ENCODE peak calls at places on chromosomes 1 and 21, in four cellular contexts. S, O, H and L are unnamed samples.
A peak's percentile ranks its signal among the peaks of the same experiment; 100 is the strongest.

GRCh38 chr1:240998441-240999015 is 358.5 kb downstream of the RGS7 start:
- DNase-seq in S (peak; percentile 9), O (no peak), H (no peak), L (no peak)

GRCh38 chr1:16226495-16227179 is 10.3 kb downstream of the CPLANE2 start:
- DNase-seq in S (no peak), O (no peak), H (no peak), L (no peak)

GRCh38 chr1:3924871-3925655 is 25.0 kb upstream of the C1orf174 start:
- DNase-seq in S (no peak), O (peak; percentile 19), H (peak; percentile 56), L (peak; percentile 30)

GRCh38 chr21:28615276-28615675 is 377.4 kb downstream of the LTN1 start:
- DNase-seq in S (no peak), O (peak; percentile 68), H (peak; percentile 8), L (no peak)

GRCh38 chr1:193434319-193434718 is 247.9 kb upstream of the B3GALT2 start:
- DNase-seq in S (no peak), O (no peak), H (no peak), L (peak; percentile 18)

GRCh38 chr1:165306543-165307434 is 49.7 kb downstream of the LMX1A start:
- DNase-seq in S (no peak), O (no peak), H (no peak), L (no peak)

GRCh38 chr1:19013826-19014548 is 57.5 kb upstream of the IFFO2 start:
- DNase-seq in S (peak; percentile 86), O (no peak), H (no peak), L (no peak)

GRCh38 chr1:36142121-36142520 is 7.2 kb downstream of the TRAPPC3 start:
- DNase-seq in S (no peak), O (no peak), H (no peak), L (no peak)

GRCh38 chr1:43549921-43550597 is 19.4 kb downstream of the PTPRF start:
- DNase-seq in S (no peak), O (no peak), H (peak; percentile 90), L (peak; percentile 99)

GRCh38 chr21:41970751-41971653 is 17.2 kb upstream of the C2CD2 start:
- DNase-seq in S (no peak), O (no peak), H (no peak), L (no peak)

GRCh38 chr1:23019851-23020625 is 770 bp downstream of the KDM1A start:
- DNase-seq in S (peak; percentile 44), O (peak; percentile 49), H (peak; percentile 45), L (peak; percentile 47)

GRCh38 chr1:62299426-62300200 is 19.6 kb downstream of the KANK4 start:
- DNase-seq in S (peak; percentile 69), O (no peak), H (peak; percentile 47), L (no peak)

GRCh38 chr1:156571261-156571958 is 955 bp downstream of the IQGAP3 start:
- DNase-seq in S (no peak), O (peak; percentile 94), H (peak; percentile 77), L (peak; percentile 89)

GRCh38 chr1:211344335-211344664 is 17.7 kb downstream of the TRAF5 start:
- DNase-seq in S (no peak), O (no peak), H (no peak), L (no peak)

GRCh38 chr1:202586018-202586821 is 124.0 kb downstream of the SYT2 start:
- DNase-seq in S (peak; percentile 50), O (peak; percentile 66), H (peak; percentile 15), L (peak; percentile 49)

GRCh38 chr1:209323743-209324142 is 259.8 kb upstream of the CAMK1G start:
- DNase-seq in S (no peak), O (peak; percentile 25), H (peak; percentile 80), L (peak; percentile 89)

GRCh38 chr1:175267716-175268416 is 75.3 kb upstream of the KIAA0040 start:
- DNase-seq in S (no peak), O (peak; percentile 91), H (peak; percentile 11), L (no peak)

GRCh38 chr1:190179817-190180216 is 297.8 kb downstream of the BRINP3 start:
- DNase-seq in S (peak; percentile 29), O (no peak), H (peak; percentile 81), L (peak; percentile 32)

GRCh38 chr1:26627959-26628358 is 67.9 kb upstream of the ARID1A start:
- DNase-seq in S (no peak), O (no peak), H (no peak), L (no peak)

GRCh38 chr1:3244025-3244424 is 175.0 kb downstream of the PRDM16 start:
- DNase-seq in S (no peak), O (no peak), H (no peak), L (no peak)

GRCh38 chr21:36048357-36048756 is 12.0 kb downstream of the SETD4 start:
- DNase-seq in S (no peak), O (no peak), H (no peak), L (no peak)

GRCh38 chr1:81430955-81431646 is 369.6 kb upstream of the ADGRL2 start:
- DNase-seq in S (no peak), O (no peak), H (no peak), L (no peak)

GRCh38 chr1:98452162-98452561 is 209.4 kb upstream of the SNX7 start:
- DNase-seq in S (no peak), O (no peak), H (no peak), L (no peak)

GRCh38 chr1:53107570-53108322 is 34.7 kb downstream of the SLC1A7 start:
- DNase-seq in S (peak; percentile 90), O (peak; percentile 67), H (peak; percentile 97), L (no peak)

GRCh38 chr1:198517623-198518022 is 22.9 kb downstream of the ATP6V1G3 start:
- DNase-seq in S (no peak), O (no peak), H (no peak), L (no peak)

GRCh38 chr1:14780271-14780670 is 181.8 kb downstream of the KAZN start:
- DNase-seq in S (no peak), O (peak; percentile 40), H (no peak), L (peak; percentile 18)

GRCh38 chr21:44666401-44667320 is at the start of gene KRTAP12-2:
- DNase-seq in S (no peak), O (no peak), H (peak; percentile 61), L (peak; percentile 3)

GRCh38 chr1:32924881-32925344 is 23.7 kb upstream of the TMEM54 start:
- DNase-seq in S (peak; percentile 24), O (no peak), H (no peak), L (no peak)

GRCh38 chr1:32928285-32928684 is 27.1 kb upstream of the TMEM54 start:
- DNase-seq in S (no peak), O (no peak), H (no peak), L (no peak)

GRCh38 chr1:32927441-32927840 is 26.3 kb upstream of the TMEM54 start:
- DNase-seq in S (no peak), O (no peak), H (no peak), L (no peak)

GRCh38 chr1:32926562-32926961 is 25.4 kb upstream of the TMEM54 start:
- DNase-seq in S (no peak), O (no peak), H (no peak), L (no peak)

GRCh38 chr1:32925360-32926142 is 24.4 kb upstream of the TMEM54 start:
- DNase-seq in S (peak; percentile 56), O (no peak), H (no peak), L (peak; percentile 48)
- TF ChIP-seq CTCF in S (peak; percentile 57), O (no peak), H (no peak), L (no peak)

GRCh38 chr1:6243993-6244392 is at the start of gene HES3:
- DNase-seq in S (no peak), O (no peak), H (no peak), L (no peak)
- H3K4me3 ChIP-seq in S (no peak within 1 kb of the TSS), O (no peak within 1 kb of the TSS), H (no peak within 1 kb of the TSS), L (no peak within 1 kb of the TSS)

GRCh38 chr1:186240436-186240835 is 134.6 kb downstream of the TPR start:
- DNase-seq in S (no peak), O (no peak), H (no peak), L (peak; percentile 51)

GRCh38 chr1:186239211-186239610 is 135.8 kb downstream of the TPR start:
- DNase-seq in S (no peak), O (peak; percentile 55), H (no peak), L (no peak)

GRCh38 chr1:186250529-186250928 is 124.5 kb downstream of the TPR start:
- DNase-seq in S (no peak), O (no peak), H (no peak), L (no peak)

GRCh38 chr1:186244825-186245224 is 130.2 kb downstream of the TPR start:
- DNase-seq in S (peak; percentile 5), O (no peak), H (peak; percentile 9), L (peak; percentile 19)
- TF ChIP-seq CTCF in S (peak; percentile 66), O (peak; percentile 24), H (no peak), L (peak; percentile 46)

DNA sequence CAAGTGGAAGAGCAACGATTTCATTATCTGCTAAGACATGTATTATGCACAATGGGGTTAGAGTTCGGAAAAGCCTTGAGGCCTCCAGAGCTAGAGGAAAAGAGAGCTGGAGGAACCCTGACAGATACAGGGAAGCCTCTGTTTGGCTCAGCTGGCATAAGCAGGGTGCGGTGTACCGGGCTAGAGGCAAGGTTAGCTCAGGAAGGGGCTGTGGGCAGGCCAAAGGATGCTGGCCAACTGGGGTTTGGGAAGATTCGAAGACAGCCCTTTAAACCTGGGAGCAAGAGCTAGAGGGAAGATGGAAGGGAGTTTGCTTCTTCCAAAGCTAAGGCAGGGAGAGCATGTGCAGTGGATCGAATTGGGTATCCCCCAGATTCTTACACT is 107.6 kb upstream of the TLR5 start:
- DNase-seq in S (no peak), O (no peak), H (no peak), L (no peak)
- H3K4me3 ChIP-seq in S (no peak overlapping the region), O (no peak overlapping the region), H (no peak overlapping the region), L (no peak overlapping the region)

DNA sequence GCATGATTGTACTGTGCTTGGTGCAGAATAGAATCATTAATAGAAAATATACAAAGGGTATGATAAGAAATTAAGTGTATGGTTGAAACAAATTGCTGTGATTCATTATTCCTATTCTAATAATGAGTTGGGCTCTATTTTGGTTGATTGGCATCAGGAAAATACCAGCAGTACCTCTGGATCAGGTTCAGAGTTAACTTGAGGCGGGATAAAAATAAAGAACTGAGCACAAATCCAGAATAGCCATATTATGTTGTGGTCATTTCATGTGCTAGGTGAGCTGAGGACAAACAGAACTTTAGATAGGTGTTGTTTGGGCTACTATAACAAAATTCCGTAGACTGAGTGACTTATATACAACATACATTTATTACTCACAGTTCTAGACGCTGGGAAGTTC is 60.7 kb upstream of the GCLM start:
- DNase-seq in S (no peak), O (no peak), H (no peak), L (no peak)
- TF ChIP-seq CTCF in S (no peak), O (no peak), H (no peak), L (no peak)

GRCh38 chr1:223750730-223751572 is 38.6 kb downstream of the CAPN2 start:
- DNase-seq in S (peak; percentile 38), O (no peak), H (no peak), L (no peak)

GRCh38 chr1:223747838-223748335 is 35.5 kb downstream of the CAPN2 start:
- DNase-seq in S (no peak), O (peak; percentile 49), H (peak; percentile 67), L (no peak)

GRCh38 chr1:223745731-223746130 is 33.4 kb downstream of the CAPN2 start:
- DNase-seq in S (no peak), O (peak; percentile 75), H (no peak), L (no peak)

GRCh38 chr1:223748405-223748772 is 36.0 kb downstream of the CAPN2 start:
- DNase-seq in S (no peak), O (peak; percentile 62), H (peak; percentile 67), L (no peak)

GRCh38 chr1:223748773-223749733 is 36.7 kb downstream of the CAPN2 start:
- DNase-seq in S (no peak), O (peak; percentile 50), H (peak; percentile 56), L (peak; percentile 46)
- H3K4me3 ChIP-seq in S (no peak overlapping the region), O (no peak overlapping the region), H (no peak overlapping the region), L (no peak overlapping the region)

GRCh38 chr1:233424727-233425222 is 97.3 kb downstream of the MAP3K21 start:
- DNase-seq in S (no peak), O (peak; percentile 7), H (peak; percentile 44), L (peak; percentile 12)
- TF ChIP-seq CTCF in S (no peak), O (peak; percentile 20), H (peak; percentile 62), L (peak; percentile 47)